ENCODE peak calls at places on chromosome 17, in seven cellular contexts. O is left ventricle myocardium inferior, B is K562, T is MM.1S, R is ascending aorta, F is SJCRH30, V is PC-3. A is an unnamed sample. For H3K36me3 and H3K4me1, the result is how much of the 10 kb centered on the place peaks cover.

GRCh38 chr17:35373532-35373983 is at the start of gene SLFN11:
- DNase-seq in O (peak), B (peak), T (peak), R (peak), F (peak), V (peak), A (peak)

GRCh38 chr17:34797724-34798123 is 163.5 kb downstream of the CCT6B start:
- DNase-seq in O (no peak), B (peak), T (peak), R (no peak), F (peak), V (peak), A (no peak)

GRCh38 chr17:77801545-77802332 is 156.8 kb upstream of the TNRC6C start:
- DNase-seq in O (no peak), B (no peak), T (no peak), R (no peak), F (no peak), V (no peak), A (no peak)

GRCh38 chr17:60554377-60554788 is 28.3 kb upstream of the APPBP2 start:
- DNase-seq in O (no peak), B (no peak), T (no peak), R (no peak), F (peak), V (peak), A (no peak)

GRCh38 chr17:46078675-46079074 is 79.6 kb downstream of the STH start:
- DNase-seq in O (no peak), B (peak), T (no peak), R (no peak), F (no peak), V (no peak), A (no peak)

GRCh38 chr17:42521036-42521435 is 15.0 kb upstream of the NAGLU start:
- DNase-seq in O (no peak), B (no peak), T (no peak), R (no peak), F (no peak), V (no peak), A (no peak)

GRCh38 chr17:17321356-17322025 is 18.3 kb downstream of the NT5M start:
- DNase-seq in O (no peak), B (no peak), T (no peak), R (no peak), F (no peak), V (no peak), A (no peak)

GRCh38 chr17:72123964-72124791 is 3.4 kb downstream of the SOX9 start:
- DNase-seq in O (no peak), B (no peak), T (no peak), R (no peak), F (peak), V (peak), A (no peak)

GRCh38 chr17:73261617-73261951 is at the start of gene CPSF4L:
- DNase-seq in O (no peak), B (no peak), T (no peak), R (no peak), F (no peak), V (no peak), A (no peak)

GRCh38 chr17:41689497-41690299 is 1.0 kb downstream of the EIF1 start:
- DNase-seq in O (no peak), B (peak), T (peak), R (no peak), F (peak), V (peak), A (peak)

GRCh38 chr17:34981538-34982241 is 1.4 kb downstream of the LIG3 start:
- DNase-seq in O (no peak), B (peak), T (no peak), R (no peak), F (no peak), V (no peak), A (no peak)

GRCh38 chr17:67376509-67376891 is 581 bp upstream of the PITPNC1 start:
- DNase-seq in O (no peak), B (no peak), T (peak), R (peak), F (no peak), V (peak), A (no peak)

GRCh38 chr17:75388476-75389030 is 16.9 kb downstream of the GRB2 start:
- DNase-seq in O (no peak), B (no peak), T (no peak), R (no peak), F (no peak), V (no peak), A (no peak)

GRCh38 chr17:34133350-34133749 is 121.7 kb upstream of the CCL2 start:
- DNase-seq in O (peak), B (no peak), T (no peak), R (no peak), F (no peak), V (no peak), A (no peak)

GRCh38 chr17:63843387-63844292 is 1.2 kb upstream of the SMARCD2 start:
- DNase-seq in O (peak), B (peak), T (peak), R (peak), F (peak), V (no peak), A (peak)

GRCh38 chr17:74449306-74449705 is 17.1 kb upstream of the CD300A start:
- DNase-seq in O (no peak), B (no peak), T (no peak), R (no peak), F (no peak), V (no peak), A (no peak)

GRCh38 chr17:32627233-32628008 is 140.6 kb downstream of the CDK5R1 start:
- DNase-seq in O (no peak), B (no peak), T (no peak), R (no peak), F (no peak), V (peak), A (no peak)

GRCh38 chr17:14886200-14886739 is 378.9 kb downstream of the PMP22 start:
- DNase-seq in O (no peak), B (peak), T (peak), R (no peak), F (peak), V (peak), A (no peak)

GRCh38 chr17:81328925-81329278 is 33.8 kb upstream of the SLC38A10 start:
- DNase-seq in O (no peak), B (no peak), T (no peak), R (no peak), F (peak), V (peak), A (no peak)

GRCh38 chr17:43767053-43767712 is 8.6 kb upstream of the SOST start:
- DNase-seq in O (no peak), B (no peak), T (no peak), R (no peak), F (no peak), V (no peak), A (no peak)

GRCh38 chr17:45247429-45248131 is 14.3 kb downstream of the SPATA32 start:
- DNase-seq in O (peak), B (peak), T (peak), R (peak), F (peak), V (peak), A (peak)

GRCh38 chr17:60971515-60972369 is 294.1 kb downstream of the BCAS3 start:
- DNase-seq in O (no peak), B (peak), T (peak), R (no peak), F (peak), V (peak), A (peak)

GRCh38 chr17:27285501-27285900 is 8.4 kb upstream of the WSB1 start:
- DNase-seq in O (no peak), B (no peak), T (no peak), R (no peak), F (no peak), V (no peak), A (no peak)

GRCh38 chr17:19002191-19002590 is 2.4 kb downstream of the FAM83G start:
- DNase-seq in O (no peak), B (no peak), T (no peak), R (no peak), F (no peak), V (no peak), A (no peak)

GRCh38 chr17:74605361-74605760 is 13.3 kb upstream of the CD300LD start:
- DNase-seq in O (peak), B (no peak), T (no peak), R (peak), F (no peak), V (peak), A (no peak)

GRCh38 chr17:75476752-75477492 is 20.5 kb downstream of the TMEM94 start:
- DNase-seq in O (no peak), B (no peak), T (no peak), R (no peak), F (no peak), V (no peak), A (no peak)

GRCh38 chr17:51638909-51639308 is 378.6 kb downstream of the UTP18 start:
- DNase-seq in O (no peak), B (no peak), T (no peak), R (no peak), F (no peak), V (no peak), A (no peak)

GRCh38 chr17:17783121-17783824 is 53.5 kb downstream of the SREBF1 start:
- DNase-seq in O (peak), B (peak), T (peak), R (no peak), F (peak), V (peak), A (peak)

GRCh38 chr17:45225051-45225700 is 3.5 kb downstream of the FMNL1 start:
- DNase-seq in O (no peak), B (no peak), T (peak), R (peak), F (peak), V (peak), A (no peak)

GRCh38 chr17:28972437-28972836 is 21.1 kb upstream of the PHF12 start:
- DNase-seq in O (no peak), B (no peak), T (no peak), R (no peak), F (peak), V (no peak), A (no peak)

GRCh38 chr17:67525239-67526135 is 148.4 kb downstream of the PITPNC1 start:
- DNase-seq in O (no peak), B (no peak), T (no peak), R (no peak), F (peak), V (no peak), A (no peak)

GRCh38 chr17:75650874-75651273 is 16.1 kb downstream of the RECQL5 start:
- DNase-seq in O (no peak), B (no peak), T (no peak), R (no peak), F (no peak), V (no peak), A (no peak)

GRCh38 chr17:81460856-81461460 is 51.6 kb downstream of the ACTG1 start:
- DNase-seq in O (peak), B (peak), T (no peak), R (no peak), F (no peak), V (no peak), A (no peak)

GRCh38 chr17:2598166-2598565 is 4.7 kb downstream of the PAFAH1B1 start:
- DNase-seq in O (no peak), B (no peak), T (no peak), R (no peak), F (no peak), V (peak), A (no peak)

GRCh38 chr17:48059125-48059668 is 11.0 kb downstream of the NFE2L1 start:
- DNase-seq in O (no peak), B (no peak), T (no peak), R (no peak), F (no peak), V (no peak), A (no peak)

GRCh38 chr17:48060249-48060648 is 12.1 kb downstream of the NFE2L1 start:
- DNase-seq in O (no peak), B (no peak), T (no peak), R (no peak), F (no peak), V (no peak), A (no peak)

GRCh38 chr17:48064638-48065037 is 16.5 kb downstream of the NFE2L1 start:
- DNase-seq in O (no peak), B (no peak), T (no peak), R (no peak), F (no peak), V (no peak), A (no peak)

GRCh38 chr17:48058393-48059124 is 10.4 kb downstream of the NFE2L1 start:
- DNase-seq in O (no peak), B (no peak), T (no peak), R (no peak), F (no peak), V (no peak), A (no peak)

GRCh38 chr17:48062273-48062672 is 14.1 kb downstream of the NFE2L1 start:
- DNase-seq in O (no peak), B (no peak), T (no peak), R (no peak), F (no peak), V (no peak), A (no peak)
- H3K36me3 ChIP-seq in O (half or more), B (half or more), T (under half), R (half or more), F (half or more), V (half or more), A (half or more)

GRCh38 chr17:76686538-76687277 is 24.1 kb downstream of the MXRA7 start:
- DNase-seq in O (no peak), B (no peak), T (no peak), R (no peak), F (no peak), V (no peak), A (no peak)
- H3K4me1 ChIP-seq in O (half or more), B (under half), T (under half), R (under half), F (half or more), V (under half), A (under half)

GRCh38 chr17:7589204-7589868 is 558 bp downstream of the SOX15 start:
- DNase-seq in O (peak), B (no peak), T (no peak), R (peak), F (no peak), V (peak), A (peak)
- H3K36me3 ChIP-seq in O (under half), B (half or more), T (under half), R (under half), F (under half), V (under half), A (under half)

DNA sequence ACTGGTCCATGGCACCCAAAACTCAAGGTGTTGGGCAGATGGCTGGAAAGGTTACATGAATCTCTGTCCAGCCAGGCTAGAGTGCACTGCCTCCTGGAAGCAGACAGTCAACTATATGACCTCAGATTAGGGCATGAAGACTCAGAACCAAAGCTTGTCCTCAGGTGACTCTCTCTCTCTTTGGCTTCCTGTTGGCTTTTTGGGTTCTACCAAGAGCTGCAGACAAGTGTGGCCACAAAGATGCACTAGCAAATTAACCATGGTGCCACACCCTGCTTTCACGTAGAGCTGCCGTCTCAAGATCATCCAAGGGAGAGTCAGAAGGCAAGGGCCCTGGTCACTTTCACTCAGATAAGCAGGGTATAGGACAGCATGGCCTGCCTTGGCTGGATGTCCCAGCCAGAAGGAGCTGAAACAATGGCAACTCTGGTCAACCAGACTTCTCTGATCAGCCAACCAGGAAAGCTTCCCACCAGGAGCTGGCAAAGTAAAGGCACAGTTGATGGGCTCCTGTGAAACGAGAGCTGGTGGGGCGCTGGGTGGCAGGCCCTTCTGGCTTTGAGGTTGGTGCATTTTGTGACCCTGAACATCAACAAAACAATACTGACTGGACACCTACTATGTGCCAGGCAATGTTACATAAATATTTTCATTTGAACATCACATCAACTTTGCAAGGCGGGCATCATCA is 31.9 kb downstream of the CUEDC1 start:
- DNase-seq in O (no peak), B (no peak), T (no peak), R (no peak), F (no peak), V (no peak), A (no peak)
- H3K4me1 ChIP-seq in O (half or more), B (under half), T (under half), R (under half), F (half or more), V (under half), A (under half)

GRCh38 chr17:76716146-76716833 is 5.5 kb upstream of the MXRA7 start:
- DNase-seq in O (peak), B (peak), T (no peak), R (peak), F (no peak), V (no peak), A (no peak)

GRCh38 chr17:76720941-76721340 is 5.5 kb downstream of the JMJD6 start:
- DNase-seq in O (no peak), B (peak), T (no peak), R (no peak), F (no peak), V (no peak), A (no peak)

GRCh38 chr17:76716834-76717205 is 6.1 kb upstream of the MXRA7 start:
- DNase-seq in O (no peak), B (peak), T (no peak), R (no peak), F (no peak), V (no peak), A (no peak)

GRCh38 chr17:76720211-76720610 is 6.2 kb downstream of the JMJD6 start:
- DNase-seq in O (no peak), B (no peak), T (no peak), R (no peak), F (no peak), V (no peak), A (no peak)

GRCh38 chr17:76718516-76718915 is 7.8 kb upstream of the MXRA7 start:
- DNase-seq in O (no peak), B (no peak), T (no peak), R (no peak), F (no peak), V (no peak), A (no peak)
- H3K36me3 ChIP-seq in O (half or more), B (half or more), T (under half), R (half or more), F (half or more), V (half or more), A (under half)

DNA sequence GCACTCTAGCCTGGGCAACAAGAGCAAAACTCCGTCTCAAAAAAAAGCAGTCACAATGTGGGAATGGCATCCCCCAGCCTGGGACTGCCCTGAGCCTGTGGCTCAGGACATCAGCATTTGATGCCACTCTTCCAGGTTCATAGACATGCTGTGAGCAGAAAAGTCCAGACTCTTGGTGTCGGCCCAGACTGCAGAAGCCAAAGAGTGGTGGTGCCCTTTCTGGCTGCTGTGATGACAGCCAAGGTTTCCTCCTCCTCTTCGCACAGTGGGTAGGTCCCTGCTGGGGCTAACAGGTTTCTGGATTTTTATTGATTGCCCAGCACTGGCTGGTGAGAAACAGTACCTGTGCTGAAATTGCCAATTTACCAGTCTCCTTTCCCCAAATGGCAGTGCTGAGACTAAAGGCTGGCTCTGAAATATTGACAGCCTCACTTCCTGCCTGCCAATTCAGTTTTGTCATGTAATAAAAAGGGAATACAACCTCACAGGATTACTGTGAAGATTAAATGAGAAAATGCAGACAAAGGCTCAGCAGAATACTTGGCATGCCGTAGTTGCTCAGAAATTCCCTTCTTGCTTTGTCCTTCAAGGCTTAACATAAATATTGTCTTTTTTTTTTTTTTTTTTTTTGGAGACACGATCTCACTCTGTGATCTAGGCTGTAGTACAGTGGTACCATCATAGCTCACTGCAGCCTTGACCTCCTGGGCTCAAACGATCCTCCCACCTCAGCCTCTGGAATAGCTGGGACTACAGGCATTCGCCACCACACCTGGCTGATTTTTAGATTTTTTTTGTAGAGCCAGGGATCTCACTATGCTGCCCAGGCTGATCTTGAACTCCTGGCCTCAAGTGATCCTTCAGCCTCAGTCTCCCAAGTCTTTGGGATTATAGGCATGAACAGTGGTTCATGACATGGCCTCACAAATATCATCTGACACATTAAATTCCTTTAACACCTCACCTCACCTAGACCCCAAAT is 15.5 kb upstream of the UBE2G1 start:
- DNase-seq in O (no peak), B (no peak), T (no peak), R (no peak), F (no peak), V (no peak), A (no peak)
- H3K4me1 ChIP-seq in O (under half), B (under half), T (under half), R (under half), F (under half), V (under half), A (under half)

GRCh38 chr17:804541-805435 is 22.6 kb downstream of the MRM3 start:
- DNase-seq in O (no peak), B (no peak), T (no peak), R (no peak), F (no peak), V (no peak), A (no peak)
- H3K36me3 ChIP-seq in O (under half), B (under half), T (under half), R (under half), F (under half), V (under half), A (under half)

GRCh38 chr17:79024901-79025737 is 1.1 kb downstream of the C1QTNF1 start:
- DNase-seq in O (peak), B (no peak), T (no peak), R (peak), F (peak), V (peak), A (no peak)
- H3K4me1 ChIP-seq in O (half or more), B (under half), T (under half), R (half or more), F (under half), V (half or more), A (under half)